ENCODE peak calls at places on chromosome 9, in seven cellular contexts. X is fibroblast of pulmonary artery, N is GM13976, D is SK-N-SH, U is A673, A is foreskin fibroblast, F is dorsolateral prefrontal cortex. H is an unnamed sample.

GRCh38 chr9:82799300-82799699 is 263.6 kb downstream of the RASEF start:
- DNase-seq in X (no peak), N (no peak), D (no peak), U (no peak), A (no peak), F (no peak), H (no peak)

GRCh38 chr9:660227-660626 is 181.3 kb upstream of the DMRT1 start:
- DNase-seq in X (no peak), N (no peak), D (no peak), U (no peak), A (no peak), F (no peak), H (no peak)

GRCh38 chr9:93869863-93870262 is 85.3 kb downstream of the BARX1 start:
- DNase-seq in X (no peak), N (no peak), D (no peak), U (no peak), A (no peak), F (no peak), H (no peak)

GRCh38 chr9:89891221-89892052 is 286.6 kb downstream of the GADD45G start:
- DNase-seq in X (peak; percentile 40), N (no peak), D (no peak), U (no peak), A (no peak), F (no peak), H (no peak)

GRCh38 chr9:130535818-130536521 is 43.4 kb upstream of the FUBP3 start:
- DNase-seq in X (peak; percentile 77), N (no peak), D (no peak), U (peak; percentile 12), A (peak; percentile 50), F (no peak), H (peak; percentile 6)

GRCh38 chr9:98539954-98540353 is 168.8 kb downstream of the GABBR2 start:
- DNase-seq in X (peak; percentile 32), N (no peak), D (no peak), U (no peak), A (no peak), F (no peak), H (no peak)

GRCh38 chr9:22129134-22129533 is 120.0 kb upstream of the CDKN2B start:
- DNase-seq in X (peak; percentile 59), N (no peak), D (no peak), U (no peak), A (no peak), F (no peak), H (no peak)

GRCh38 chr9:133707065-133707760 is 30.9 kb downstream of the SARDH start:
- DNase-seq in X (peak; percentile 91), N (no peak), D (no peak), U (peak; percentile 85), A (no peak), F (no peak), H (no peak)

GRCh38 chr9:90825586-90825985 is 24.0 kb downstream of the SYK start:
- DNase-seq in X (no peak), N (no peak), D (no peak), U (no peak), A (no peak), F (no peak), H (no peak)

GRCh38 chr9:21770877-21771560 is 31.4 kb upstream of the MTAP start:
- DNase-seq in X (peak; percentile 92), N (no peak), D (no peak), U (peak; percentile 61), A (peak; percentile 67), F (no peak), H (peak; percentile 77)

GRCh38 chr9:89756891-89757537 is 152.2 kb downstream of the GADD45G start:
- DNase-seq in X (no peak), N (no peak), D (no peak), U (no peak), A (no peak), F (no peak), H (no peak)

GRCh38 chr9:134993996-134994720 is 76.4 kb upstream of the FCN1 start:
- DNase-seq in X (no peak), N (no peak), D (no peak), U (no peak), A (no peak), F (peak; percentile 11), H (no peak)

GRCh38 chr9:120875954-120876841 is 790 bp downstream of the PHF19 start:
- DNase-seq in X (peak; percentile 82), N (peak; percentile 96), D (peak; percentile 94), U (peak; percentile 81), A (peak; percentile 91), F (peak; percentile 75), H (peak; percentile 89)
- TF ChIP-seq CTCF in X (peak; percentile 3), N (no peak), D (peak; percentile 24), U (no peak), A (peak; percentile 6), F (no peak), H (no peak)

DNA sequence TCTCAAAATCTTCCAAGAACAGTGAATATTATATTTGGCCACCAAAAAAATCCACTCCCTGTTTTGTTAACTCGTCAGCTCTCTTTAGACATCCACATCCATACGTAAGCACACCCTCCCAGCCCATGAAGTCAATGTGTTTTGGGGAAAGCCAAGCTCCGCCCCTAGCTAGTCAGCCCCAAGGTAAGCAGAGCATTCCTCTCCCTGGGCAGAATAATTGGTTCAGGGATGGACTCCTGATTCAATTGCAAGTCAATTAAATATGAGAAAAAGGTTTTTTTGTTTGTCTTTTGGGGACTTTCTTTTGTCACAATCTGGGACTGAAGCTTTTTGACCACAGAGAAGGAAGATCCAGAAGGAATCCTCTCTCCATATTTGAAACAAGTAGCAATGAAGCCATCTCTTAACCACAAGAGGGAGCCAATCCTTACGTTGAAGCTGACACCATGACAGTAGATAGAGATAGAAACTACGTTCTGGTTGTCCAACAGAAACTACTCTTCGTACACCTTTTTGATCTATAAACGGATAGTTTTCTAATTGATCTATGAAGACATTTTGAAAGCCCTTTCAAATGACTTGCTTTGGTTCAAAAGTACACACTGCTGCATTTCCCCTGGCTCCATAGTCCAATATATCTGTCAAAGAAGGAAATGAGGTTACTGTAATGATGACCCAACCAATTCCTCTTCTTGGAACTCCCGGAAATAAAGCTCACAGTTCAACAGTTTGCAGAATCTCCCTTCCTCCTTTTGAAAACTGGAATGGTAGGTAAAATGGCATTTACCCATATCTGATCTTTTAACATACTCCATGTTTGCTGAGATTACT is 166.4 kb downstream of the TLE1 start:
- DNase-seq in X (peak; percentile 80), N (peak; percentile 16), D (peak; percentile 55), U (peak; percentile 48), A (peak; percentile 36), F (no peak), H (peak; percentile 74)
- TF ChIP-seq CTCF in X (peak; percentile 77), N (no peak), D (peak; percentile 80), U (peak; percentile 59), A (peak; percentile 60), F (peak; percentile 66), H (peak; percentile 66)

GRCh38 chr9:76087978-76088377 is 197.5 kb downstream of the PCSK5 start:
- DNase-seq in X (no peak), N (no peak), D (no peak), U (no peak), A (no peak), F (no peak), H (no peak)

GRCh38 chr9:76085596-76085995 is 195.1 kb downstream of the PCSK5 start:
- DNase-seq in X (no peak), N (no peak), D (no peak), U (no peak), A (no peak), F (no peak), H (no peak)

GRCh38 chr9:76090909-76091308 is 200.4 kb downstream of the PCSK5 start:
- DNase-seq in X (no peak), N (no peak), D (no peak), U (no peak), A (no peak), F (no peak), H (no peak)

GRCh38 chr9:76090330-76090729 is 199.9 kb downstream of the PCSK5 start:
- DNase-seq in X (no peak), N (no peak), D (no peak), U (no peak), A (no peak), F (no peak), H (no peak)

GRCh38 chr9:76086521-76086920 is 196.0 kb downstream of the PCSK5 start:
- DNase-seq in X (peak; percentile 28), N (no peak), D (no peak), U (no peak), A (no peak), F (no peak), H (no peak)
- TF ChIP-seq CTCF in X (no peak), N (no peak), D (no peak), U (no peak), A (no peak), F (no peak), H (no peak)

GRCh38 chr9:127537014-127537413 is 75.1 kb upstream of the STXBP1 start:
- DNase-seq in X (peak; percentile 40), N (no peak), D (no peak), U (no peak), A (peak; percentile 83), F (no peak), H (peak; percentile 60)

GRCh38 chr9:127538849-127539258 is 73.2 kb upstream of the STXBP1 start:
- DNase-seq in X (peak; percentile 44), N (no peak), D (no peak), U (no peak), A (peak; percentile 61), F (no peak), H (no peak)

GRCh38 chr9:127536499-127536898 is 75.6 kb upstream of the STXBP1 start:
- DNase-seq in X (no peak), N (no peak), D (no peak), U (no peak), A (no peak), F (no peak), H (no peak)

GRCh38 chr9:127539259-127539981 is 72.7 kb upstream of the STXBP1 start:
- DNase-seq in X (no peak), N (no peak), D (no peak), U (no peak), A (peak; percentile 62), F (no peak), H (no peak)

GRCh38 chr9:127537792-127538191 is 74.3 kb upstream of the STXBP1 start:
- DNase-seq in X (no peak), N (no peak), D (peak; percentile 59), U (no peak), A (no peak), F (no peak), H (peak; percentile 38)
- TF ChIP-seq CTCF in X (peak; percentile 31), N (no peak), D (peak; percentile 36), U (no peak), A (peak; percentile 40), F (no peak), H (peak; percentile 55)

GRCh38 chr9:122742003-122742402 is at the start of gene OR1L6:
- DNase-seq in X (no peak), N (no peak), D (no peak), U (no peak), A (no peak), F (no peak), H (no peak)
- TF ChIP-seq CTCF in X (no peak), N (no peak), D (no peak), U (no peak), A (no peak), F (no peak), H (no peak)

GRCh38 chr9:127144670-127145458 is 22.4 kb upstream of the ANGPTL2 start:
- DNase-seq in X (peak; percentile 72), N (no peak), D (no peak), U (no peak), A (no peak), F (no peak), H (no peak)
- TF ChIP-seq CTCF in X (peak; percentile 3), N (no peak), D (no peak), U (no peak), A (no peak), F (no peak), H (no peak)